ENCODE peak calls at places on chromosomes 3 and 15, in five cellular contexts. O is right lobe of liver, T is OCI-LY7, K is ovary, G is A549. N is an unnamed sample.
A peak's percentile ranks its signal among the peaks of the same experiment; 100 is the strongest.

GRCh38 chr3:13477946-13478345 is 2.2 kb upstream of the HDAC11 start:
- DNase-seq in O (no peak), T (no peak), K (no peak), G (no peak), N (no peak)

GRCh38 chr3:96863129-96863740 is 48.8 kb downstream of the EPHA6 start:
- DNase-seq in O (no peak), T (peak; percentile 33), K (peak; percentile 25), G (no peak), N (peak; percentile 35)

GRCh38 chr3:149732234-149732633 is 20.1 kb downstream of the COMMD2 start:
- DNase-seq in O (no peak), T (no peak), K (no peak), G (no peak), N (no peak)

GRCh38 chr15:53520867-53521525 is 238.5 kb downstream of the WDR72 start:
- DNase-seq in O (no peak), T (no peak), K (no peak), G (no peak), N (no peak)

GRCh38 chr3:196431193-196432136 is 762 bp downstream of the UBXN7 start:
- DNase-seq in O (peak; percentile 30), T (peak; percentile 72), K (peak; percentile 67), G (peak; percentile 23), N (peak; percentile 31)

GRCh38 chr15:86555939-86556725 is 476.5 kb downstream of the AGBL1 start:
- DNase-seq in O (no peak), T (no peak), K (no peak), G (no peak), N (no peak)

GRCh38 chr15:98896002-98896721 is 111.4 kb downstream of the PGPEP1L start:
- DNase-seq in O (no peak), T (no peak), K (no peak), G (peak; percentile 78), N (no peak)

GRCh38 chr15:26729030-26729429 is 43.8 kb downstream of the GABRB3 start:
- DNase-seq in O (no peak), T (no peak), K (no peak), G (no peak), N (no peak)

GRCh38 chr3:117932441-117932840 is 1102.2 kb downstream of the IGSF11 start:
- DNase-seq in O (no peak), T (no peak), K (no peak), G (no peak), N (no peak)

GRCh38 chr3:48679416-48680380 is 6.0 kb downstream of the NCKIPSD start:
- DNase-seq in O (no peak), T (peak; percentile 64), K (no peak), G (no peak), N (no peak)

DNA sequence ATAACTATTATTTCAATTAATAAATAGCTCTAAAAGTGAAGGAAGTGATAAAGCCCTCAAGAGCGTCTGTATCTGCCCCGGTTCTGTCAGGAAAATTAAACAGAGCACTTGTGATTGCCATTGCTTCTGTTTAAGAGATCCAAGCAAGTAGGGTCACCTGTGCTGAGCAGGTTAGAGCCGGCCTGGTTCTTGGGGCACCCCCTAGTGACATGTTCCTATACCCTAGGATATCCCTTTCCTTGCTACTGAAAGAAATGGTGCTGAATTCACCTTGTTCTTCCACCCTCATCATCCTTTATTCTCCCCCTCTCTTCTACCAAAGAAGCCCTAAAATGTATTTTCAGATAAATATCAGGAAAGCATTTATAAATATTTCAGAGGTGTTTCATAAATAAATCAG is 323.5 kb downstream of the RORA start:
- DNase-seq in O (no peak), T (no peak), K (no peak), G (no peak), N (peak; percentile 24)
- TF ChIP-seq CTCF in O (peak; percentile 17), T (peak; percentile 29), K (no peak), G (no peak), N (no peak)

DNA sequence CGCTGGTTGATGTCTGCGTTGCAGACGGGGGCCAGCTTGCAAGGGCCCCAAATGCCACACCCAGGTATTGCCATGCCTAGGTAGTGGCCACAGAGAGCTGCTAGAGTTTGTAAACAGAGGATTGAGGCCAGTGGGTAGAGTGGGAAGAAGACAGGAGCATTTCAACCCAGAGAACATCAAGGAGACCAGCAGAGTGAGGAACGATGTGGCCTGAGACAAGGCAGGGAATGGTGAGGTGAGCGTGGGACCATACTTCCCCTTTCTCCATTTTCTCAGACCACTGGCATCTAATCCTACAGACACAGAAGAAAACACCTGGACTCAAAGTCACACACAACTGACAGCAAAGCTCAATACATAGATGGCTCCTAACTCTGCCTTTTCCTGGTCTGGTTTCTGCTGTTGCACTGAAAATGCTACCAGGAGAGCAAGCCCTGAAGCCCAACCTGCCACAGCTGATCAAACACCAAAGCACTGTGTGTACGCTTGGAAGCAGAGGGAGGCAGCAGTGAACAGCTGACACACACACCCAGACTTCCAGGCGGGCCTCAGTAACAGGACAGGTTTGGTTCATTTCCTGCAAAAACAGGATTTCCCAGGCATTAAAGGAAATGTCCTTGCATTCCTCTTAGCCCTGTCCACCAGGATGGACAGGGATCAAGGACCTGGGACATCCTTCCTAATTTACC is 1.6 kb downstream of the FAM174B start:
- DNase-seq in O (peak; percentile 52), T (no peak), K (no peak), G (no peak), N (no peak)
- TF ChIP-seq CTCF in O (no peak), T (no peak), K (no peak), G (no peak), N (no peak)

GRCh38 chr3:143344516-143345165 is 225.1 kb downstream of the CHST2 start:
- DNase-seq in O (no peak), T (no peak), K (no peak), G (no peak), N (no peak)

GRCh38 chr3:143349455-143349854 is 229.9 kb downstream of the CHST2 start:
- DNase-seq in O (no peak), T (no peak), K (no peak), G (no peak), N (no peak)

GRCh38 chr3:143352031-143352623 is 232.6 kb downstream of the CHST2 start:
- DNase-seq in O (no peak), T (no peak), K (no peak), G (no peak), N (no peak)

GRCh38 chr3:143352850-143353550 is 233.4 kb downstream of the CHST2 start:
- DNase-seq in O (no peak), T (no peak), K (no peak), G (no peak), N (no peak)

GRCh38 chr3:143348486-143349327 is 229.1 kb downstream of the CHST2 start:
- DNase-seq in O (no peak), T (peak; percentile 1), K (no peak), G (no peak), N (no peak)
- TF ChIP-seq CTCF in O (no peak), T (peak; percentile 32), K (no peak), G (no peak), N (no peak)

GRCh38 chr3:183160616-183161015 is 1.9 kb downstream of the LAMP3 start:
- DNase-seq in O (no peak), T (no peak), K (no peak), G (no peak), N (no peak)

GRCh38 chr3:183161552-183162345 is 785 bp downstream of the LAMP3 start:
- DNase-seq in O (no peak), T (peak; percentile 89), K (no peak), G (no peak), N (peak; percentile 39)

GRCh38 chr3:183158552-183159006 is 4.0 kb downstream of the LAMP3 start:
- DNase-seq in O (no peak), T (peak; percentile 48), K (no peak), G (no peak), N (peak; percentile 74)

GRCh38 chr3:183158113-183158512 is 4.4 kb downstream of the LAMP3 start:
- DNase-seq in O (no peak), T (no peak), K (no peak), G (no peak), N (no peak)

DNA sequence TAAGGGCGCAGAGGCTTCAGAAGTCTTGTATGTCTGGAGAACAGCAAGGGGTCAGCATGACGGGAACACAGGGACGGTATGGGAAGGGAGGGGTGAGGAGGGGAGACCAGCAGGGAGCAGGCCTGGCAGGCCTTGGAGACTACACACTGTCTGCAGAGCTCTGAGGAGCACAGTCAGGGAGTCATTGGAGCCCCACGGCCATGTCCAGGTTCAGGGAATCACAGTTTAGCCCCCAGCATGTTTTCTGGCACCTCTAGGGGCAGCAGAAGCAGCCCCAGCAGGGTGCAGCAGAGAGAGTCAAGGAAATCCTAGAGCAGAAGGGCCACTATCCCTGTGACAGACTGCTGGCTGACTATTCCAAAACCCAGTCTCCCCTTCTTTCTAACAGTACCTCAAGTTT is 3.2 kb downstream of the LAMP3 start:
- DNase-seq in O (no peak), T (no peak), K (no peak), G (peak; percentile 14), N (no peak)
- TF ChIP-seq CTCF in O (no peak), T (peak; percentile 64), K (no peak), G (no peak), N (peak; percentile 46)

DNA sequence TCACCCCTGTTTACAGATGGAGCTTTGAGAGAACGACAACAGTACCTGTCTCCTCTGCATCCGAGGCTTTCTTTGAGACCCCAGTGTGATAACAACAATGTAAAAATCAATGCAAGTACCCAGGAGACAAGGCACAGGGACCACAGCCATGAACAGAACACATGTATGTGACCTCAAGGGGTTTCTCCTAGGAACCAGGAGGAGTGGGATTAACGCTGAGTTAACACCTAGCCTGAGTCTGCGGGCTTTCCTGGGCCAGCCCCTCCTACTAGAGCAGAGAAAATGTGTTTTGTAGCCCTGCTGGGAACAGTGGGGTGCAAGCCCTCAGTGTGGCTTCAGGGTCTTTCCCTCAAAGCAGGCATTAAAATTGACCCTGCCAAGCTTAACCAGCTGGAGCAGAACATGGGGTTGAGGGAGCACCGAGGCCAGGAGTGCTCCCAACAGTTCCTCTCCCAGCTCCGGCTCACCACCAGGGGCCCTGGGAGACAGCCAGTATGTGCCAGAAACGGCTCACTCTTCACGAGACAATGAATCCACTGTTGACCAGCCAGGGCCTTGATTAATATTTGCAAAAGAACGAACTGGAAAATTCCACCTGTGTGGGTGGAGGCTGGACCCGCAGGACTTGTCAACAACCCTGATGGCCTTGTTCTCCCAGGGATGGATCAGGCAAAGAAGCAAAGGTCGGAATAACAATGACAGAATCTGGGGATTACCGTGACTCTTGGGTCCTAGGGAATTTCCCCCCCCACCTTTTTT is 3.6 kb downstream of the CHDH start:
- DNase-seq in O (peak; percentile 84), T (no peak), K (no peak), G (peak; percentile 8), N (no peak)
- TF ChIP-seq CTCF in O (peak; percentile 46), T (no peak), K (no peak), G (no peak), N (no peak)

GRCh38 chr3:122948398-122948797 is 79.2 kb downstream of the SEMA5B start:
- DNase-seq in O (no peak), T (peak; percentile 4), K (no peak), G (no peak), N (no peak)
- TF ChIP-seq CTCF in O (no peak), T (peak; percentile 22), K (no peak), G (no peak), N (no peak)

N was measured in activated CD8-positive, alpha-beta T cell treated with anti-CD3 and anti-CD28 coated beads for 36 hours.